ENCODE peak calls at places on chromosomes 11 and 22, in nine cellular contexts. C, B, Y, Q, J, M, U, H and R are unnamed samples.

GRCh38 chr11:122204206-122204605 is 88.2 kb upstream of the BLID start:
- DNase-seq in C (no peak), B (no peak), Y (no peak), Q (no peak), J (peak), M (no peak), U (no peak), H (no peak), R (no peak)

GRCh38 chr22:37254206-37254866 is 10.3 kb upstream of the RAC2 start:
- DNase-seq in C (peak), B (no peak), Y (peak), Q (no peak), J (peak), M (no peak), U (peak), H (no peak), R (peak)

GRCh38 chr11:95148421-95148820 is 58.8 kb downstream of the ENDOD1 start:
- DNase-seq in C (no peak), B (no peak), Y (no peak), Q (no peak), J (peak), M (no peak), U (no peak), H (no peak), R (no peak)

GRCh38 chr22:19673660-19674059 is 40.6 kb upstream of the SEPTIN5 start:
- DNase-seq in C (no peak), B (no peak), Y (no peak), Q (no peak), J (no peak), M (no peak), U (no peak), H (no peak), R (no peak)

GRCh38 chr11:2139691-2140337 is 625 bp upstream of the IGF2 start:
- DNase-seq in C (no peak), B (no peak), Y (no peak), Q (no peak), J (no peak), M (no peak), U (no peak), H (no peak), R (no peak)

GRCh38 chr11:100612766-100613165 is 74.3 kb upstream of the ARHGAP42 start:
- DNase-seq in C (no peak), B (no peak), Y (no peak), Q (no peak), J (no peak), M (no peak), U (no peak), H (no peak), R (no peak)

GRCh38 chr11:75547617-75548054 is 14.4 kb upstream of the SERPINH1 start:
- DNase-seq in C (no peak), B (peak), Y (peak), Q (no peak), J (peak), M (peak), U (peak), H (peak), R (peak)

GRCh38 chr11:112518371-112518770 is 257.7 kb upstream of the PLET1 start:
- DNase-seq in C (no peak), B (no peak), Y (no peak), Q (no peak), J (peak), M (no peak), U (no peak), H (no peak), R (no peak)

GRCh38 chr22:49922484-49922883 is 4.0 kb downstream of the CRELD2 start:
- DNase-seq in C (no peak), B (no peak), Y (no peak), Q (no peak), J (no peak), M (no peak), U (no peak), H (no peak), R (no peak)

GRCh38 chr11:46122955-46123354 is 1.7 kb upstream of the PHF21A start:
- DNase-seq in C (no peak), B (no peak), Y (peak), Q (no peak), J (peak), M (no peak), U (peak), H (no peak), R (peak)

GRCh38 chr11:91219501-91219900 is 996.7 kb upstream of the CHORDC1 start:
- DNase-seq in C (no peak), B (no peak), Y (peak), Q (no peak), J (no peak), M (no peak), U (peak), H (no peak), R (peak)

GRCh38 chr11:9834281-9834680 is 170.4 kb downstream of the SWAP70 start:
- DNase-seq in C (no peak), B (no peak), Y (peak), Q (no peak), J (peak), M (no peak), U (peak), H (no peak), R (peak)

GRCh38 chr11:1126935-1127663 is 30.7 kb upstream of the MUC5AC start:
- DNase-seq in C (no peak), B (no peak), Y (no peak), Q (no peak), J (no peak), M (no peak), U (no peak), H (no peak), R (no peak)

GRCh38 chr11:64250875-64251721 is at the start of gene PLCB3:
- DNase-seq in C (no peak), B (peak), Y (peak), Q (no peak), J (peak), M (no peak), U (peak), H (no peak), R (no peak)

GRCh38 chr22:35034963-35035362 is 31.0 kb upstream of the ISX start:
- DNase-seq in C (no peak), B (no peak), Y (no peak), Q (no peak), J (no peak), M (no peak), U (no peak), H (no peak), R (no peak)

GRCh38 chr11:91163619-91164451 is 941.0 kb upstream of the CHORDC1 start:
- DNase-seq in C (no peak), B (no peak), Y (peak), Q (no peak), J (no peak), M (no peak), U (peak), H (no peak), R (peak)

GRCh38 chr22:34111210-34111824 is 191.0 kb upstream of the LARGE1 start:
- DNase-seq in C (no peak), B (peak), Y (peak), Q (no peak), J (peak), M (peak), U (peak), H (no peak), R (peak)

GRCh38 chr11:45073575-45074225 is 72.7 kb upstream of the PRDM11 start:
- DNase-seq in C (no peak), B (no peak), Y (no peak), Q (no peak), J (no peak), M (no peak), U (no peak), H (no peak), R (no peak)

GRCh38 chr11:94791216-94791889 is 23.2 kb downstream of the AMOTL1 start:
- DNase-seq in C (no peak), B (no peak), Y (peak), Q (no peak), J (no peak), M (no peak), U (peak), H (no peak), R (peak)

GRCh38 chr22:34696557-34696956 is 369.4 kb upstream of the ISX start:
- DNase-seq in C (no peak), B (no peak), Y (no peak), Q (no peak), J (no peak), M (no peak), U (no peak), H (no peak), R (no peak)

GRCh38 chr11:114083256-114084252 is 24.0 kb downstream of the ZBTB16 start:
- DNase-seq in C (no peak), B (no peak), Y (no peak), Q (no peak), J (no peak), M (no peak), U (no peak), H (no peak), R (no peak)

GRCh38 chr22:22882033-22882717 is 5.4 kb upstream of the IGLL5 start:
- DNase-seq in C (no peak), B (peak), Y (no peak), Q (no peak), J (no peak), M (no peak), U (no peak), H (no peak), R (no peak)

GRCh38 chr22:22883090-22883727 is 4.4 kb upstream of the IGLL5 start:
- DNase-seq in C (no peak), B (no peak), Y (no peak), Q (no peak), J (no peak), M (no peak), U (no peak), H (no peak), R (no peak)

GRCh38 chr22:22884888-22885840 is 2.5 kb upstream of the IGLL5 start:
- DNase-seq in C (no peak), B (peak), Y (no peak), Q (no peak), J (no peak), M (no peak), U (no peak), H (no peak), R (no peak)

GRCh38 chr22:22886546-22886945 is 1.1 kb upstream of the IGLL5 start:
- DNase-seq in C (no peak), B (no peak), Y (no peak), Q (no peak), J (no peak), M (no peak), U (no peak), H (no peak), R (no peak)

DNA sequence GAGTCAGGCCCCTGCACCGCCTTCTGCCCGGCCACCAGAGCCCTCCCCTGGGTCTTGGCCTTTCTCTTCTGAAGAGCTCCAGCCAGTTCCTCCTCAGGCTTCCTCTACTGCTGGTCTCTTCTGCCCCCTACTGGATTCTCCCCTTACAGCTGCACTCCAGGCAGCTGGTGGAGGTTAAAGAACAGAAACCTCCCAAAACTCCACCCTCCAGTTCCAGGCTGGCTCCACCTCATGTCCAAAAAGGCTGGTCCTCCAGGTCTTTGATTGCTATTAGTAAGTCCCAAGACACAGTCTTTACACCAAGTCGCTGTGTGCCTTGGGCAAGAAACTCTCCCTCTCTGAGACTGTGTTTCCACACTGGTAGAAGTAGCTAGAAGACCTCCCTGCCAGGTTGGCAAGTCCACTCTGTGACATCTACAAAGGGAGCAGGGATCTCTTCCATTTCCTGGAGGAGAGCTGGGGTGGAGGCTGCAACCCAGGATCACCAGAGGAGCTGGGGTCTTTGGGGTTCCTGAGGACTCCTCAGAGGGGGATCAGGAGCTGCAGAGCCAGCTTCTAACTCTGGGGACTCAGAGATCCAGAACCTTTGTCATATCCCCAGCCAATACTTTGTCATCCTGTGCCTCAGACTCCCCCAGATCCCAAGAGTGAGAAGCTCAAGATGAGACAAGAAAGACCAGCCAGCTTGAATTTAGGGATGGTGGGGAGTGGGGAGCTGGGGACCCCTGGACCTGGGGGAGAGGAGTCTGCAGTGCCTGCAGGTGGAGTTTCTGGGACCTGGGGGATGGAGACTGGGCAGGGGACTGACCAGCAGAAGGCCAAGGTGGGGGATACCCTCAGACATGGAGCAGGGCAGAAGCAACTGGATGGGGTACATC is 3.4 kb upstream of the IGLL5 start:
- DNase-seq in C (no peak), B (peak), Y (peak), Q (no peak), J (peak), M (peak), U (peak), H (peak), R (peak)
- TF ChIP-seq CTCF in C (peak), B (peak), Y (peak), Q (peak), J (peak), M (peak), U (peak), H (peak), R (peak)

DNA sequence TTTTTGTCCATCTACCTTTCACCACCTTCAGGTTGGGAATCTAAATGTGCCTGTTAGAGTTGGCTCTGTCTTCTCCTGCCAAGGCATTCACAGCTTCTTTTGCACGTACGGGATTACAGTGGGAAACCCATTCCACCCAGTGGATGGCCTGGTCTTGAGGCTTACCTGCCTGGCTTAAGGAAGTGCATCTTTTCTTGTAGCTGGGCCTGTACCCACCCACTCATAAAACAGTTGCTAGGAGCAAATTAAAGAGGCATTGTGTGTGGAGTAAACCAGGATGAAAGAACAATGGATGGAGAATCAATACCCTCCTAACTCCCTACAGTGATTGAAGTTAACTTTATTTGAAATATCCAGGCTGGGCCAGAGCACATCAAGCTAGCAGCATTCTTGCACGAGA is 71.6 kb downstream of the TEAD1 start:
- DNase-seq in C (no peak), B (no peak), Y (no peak), Q (no peak), J (no peak), M (no peak), U (no peak), H (no peak), R (no peak)
- H3K4me3 ChIP-seq in C (no peak), B (no peak), Y (no peak), Q (no peak), J (no peak), M (no peak), U (no peak), H (no peak), R (no peak)

DNA sequence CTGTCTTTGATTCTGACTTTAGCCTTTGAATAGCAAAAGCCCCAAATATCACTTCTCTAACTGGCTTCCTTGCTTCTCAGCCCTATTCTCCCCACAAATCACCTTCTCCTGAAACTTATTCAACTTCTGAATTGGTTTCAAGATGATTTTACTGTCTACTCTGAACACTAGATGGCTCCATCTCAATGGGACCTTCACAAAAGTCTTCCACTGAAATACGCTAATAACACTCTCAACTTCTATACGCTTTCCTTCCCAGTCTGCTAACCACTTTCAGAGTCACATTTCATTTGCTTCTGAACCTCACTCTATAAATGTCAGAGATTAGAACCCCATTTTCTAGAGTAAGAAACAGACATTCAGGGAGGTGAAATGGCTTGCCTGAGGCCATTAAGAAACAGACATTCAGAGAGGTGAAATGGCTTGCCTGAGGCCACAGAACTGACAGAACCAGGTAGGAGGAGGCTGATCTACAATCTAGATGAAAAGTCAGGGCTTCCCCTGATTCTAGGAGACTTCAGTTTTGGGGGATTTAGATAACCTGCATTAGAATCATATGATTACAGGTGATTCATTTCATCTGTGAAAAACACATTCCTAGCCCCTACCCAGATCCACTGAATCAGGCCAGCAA is 20.6 kb downstream of the MORC2 start:
- DNase-seq in C (peak), B (no peak), Y (peak), Q (no peak), J (peak), M (no peak), U (peak), H (no peak), R (peak)
- TF ChIP-seq CTCF in C (peak), B (peak), Y (peak), Q (peak), J (peak), M (peak), U (peak), H (peak), R (peak)

DNA sequence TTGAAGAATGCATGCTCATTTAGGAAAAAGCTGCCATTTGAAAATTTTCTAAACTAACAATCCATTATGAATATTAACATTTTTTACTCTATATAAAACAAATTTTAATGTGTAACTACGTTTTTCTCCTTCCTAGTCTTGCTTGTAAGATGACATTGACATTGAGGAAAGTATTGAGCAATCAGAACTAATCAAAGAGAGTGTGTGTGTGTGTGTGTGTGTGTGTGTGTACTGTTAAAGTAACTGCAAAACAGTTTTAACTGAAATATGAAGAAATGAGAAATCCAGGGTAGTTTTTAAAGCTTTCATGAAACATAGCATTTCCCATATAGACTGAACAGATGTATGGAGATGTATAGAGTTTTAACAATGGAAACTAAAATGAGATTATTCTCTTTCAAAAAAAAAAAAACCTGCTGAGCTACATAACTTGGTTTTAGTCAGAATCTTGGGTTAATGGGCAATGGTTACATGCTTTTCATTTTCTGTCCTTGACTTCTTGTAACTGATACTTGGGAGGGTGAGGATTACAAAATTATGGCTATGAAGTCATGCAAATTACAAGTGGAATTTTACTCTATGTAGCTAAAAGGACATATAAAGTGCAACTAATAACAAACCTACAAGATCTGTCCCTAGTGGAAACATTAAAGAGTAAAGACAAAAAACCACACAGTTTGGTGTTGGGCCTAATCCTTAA is 2.0 kb downstream of the PDGFD start:
- DNase-seq in C (no peak), B (no peak), Y (peak), Q (no peak), J (peak), M (no peak), U (peak), H (no peak), R (peak)
- H3K4me3 ChIP-seq in C (peak), B (no peak), Y (peak), Q (no peak), J (peak), M (no peak), U (peak), H (no peak), R (peak)